ENCODE peak calls at places on chromosome 5, in five cellular contexts. S is stimulated activated CD4-positive, alpha-beta T cell treated with anti-CD3 and anti-CD28 coated beads, Interleukin-2, amount 100 ng/mL, for 4 hours; I is IMR-90; X is epithelial cell of esophagus; D is activated gamma-delta T cell treated with Interleukin-2 at 50 U/mL for 16 hours. C is an unnamed sample.

GRCh38 chr5:1819458-1819857 is 18.3 kb downstream of the NDUFS6 start:
- DNase-seq in I (no peak), X (no peak), S (no peak), D (no peak), C (no peak)

GRCh38 chr5:111857633-111858032 is 100.6 kb upstream of the NREP start:
- DNase-seq in D (no peak), S (no peak), X (peak), I (peak), C (no peak)

GRCh38 chr5:160649304-160649703 is 202.7 kb downstream of the ATP10B start:
- DNase-seq in I (no peak), D (no peak), X (peak), S (no peak), C (no peak)

GRCh38 chr5:156402387-156402921 is 75.5 kb downstream of the SGCD start:
- DNase-seq in S (no peak), D (no peak), I (no peak), X (peak), C (peak)

GRCh38 chr5:147996379-147996778 is 67.4 kb upstream of the SPINK5 start:
- DNase-seq in I (no peak), X (no peak), S (no peak), D (no peak), C (no peak)

GRCh38 chr5:138330813-138331448 is 673 bp downstream of the CDC25C start:
- DNase-seq in I (no peak), D (no peak), X (peak), S (no peak), C (no peak)

GRCh38 chr5:8930021-8930420 is 615.9 kb downstream of the SEMA5A start:
- DNase-seq in I (no peak), X (no peak), S (no peak), D (no peak), C (no peak)

GRCh38 chr5:36558652-36559051 is 47.8 kb upstream of the SLC1A3 start:
- DNase-seq in S (no peak), D (no peak), X (no peak), I (no peak), C (no peak)

GRCh38 chr5:134148316-134148715 is 28.4 kb downstream of the SKP1 start:
- DNase-seq in X (no peak), D (no peak), I (no peak), S (no peak), C (no peak)

GRCh38 chr5:23445573-23445972 is 61.8 kb upstream of the PRDM9 start:
- DNase-seq in D (no peak), X (peak), I (no peak), S (no peak), C (no peak)

GRCh38 chr5:134000116-134000515 is 4.7 kb downstream of the VDAC1 start:
- DNase-seq in X (no peak), I (no peak), S (no peak), D (no peak), C (no peak)

GRCh38 chr5:160213537-160213936 is 15.8 kb upstream of the FABP6 start:
- DNase-seq in X (peak), I (peak), S (no peak), D (no peak), C (no peak)

GRCh38 chr5:68253612-68254341 is 38.2 kb downstream of the PIK3R1 start:
- DNase-seq in D (no peak), X (no peak), I (no peak), S (no peak), C (no peak)

GRCh38 chr5:118793652-118794051 is 194.7 kb downstream of the DTWD2 start:
- DNase-seq in X (no peak), D (no peak), S (no peak), I (no peak), C (no peak)

GRCh38 chr5:143916441-143916840 is 104.5 kb downstream of the HMHB1 start:
- DNase-seq in D (no peak), S (no peak), X (no peak), I (no peak), C (no peak)

GRCh38 chr5:90020575-90021535 is 388.7 kb downstream of the CETN3 start:
- DNase-seq in D (no peak), X (peak), I (peak), S (no peak), C (no peak)

GRCh38 chr5:55481293-55481900 is 53.4 kb downstream of the PLPP1 start:
- DNase-seq in I (no peak), X (no peak), S (no peak), D (no peak), C (no peak)

C was measured in T-helper 2 cell treated with Interferon-gamma antibody and Interleukin-4, amounts not matched to agents 5 μg/mL and 100 μg/mL, for 36 hours.